ENCODE peak calls at places on chromosomes 11 and 22, in six cellular contexts. D, Z, H, W, C and B are unnamed samples.

GRCh38 chr11:117204283-117205080 is 5.3 kb downstream of the TAGLN start:
- DNase-seq in D (no peak), Z (no peak), H (peak), W (no peak), C (no peak), B (no peak)

GRCh38 chr11:70523384-70524095 is 125.2 kb downstream of the CTTN start:
- DNase-seq in D (no peak), Z (no peak), H (no peak), W (no peak), C (no peak), B (no peak)

GRCh38 chr11:114085965-114086364 is 26.5 kb downstream of the ZBTB16 start:
- DNase-seq in D (peak), Z (peak), H (no peak), W (no peak), C (no peak), B (no peak)

GRCh38 chr11:10150800-10151199 is 143.2 kb downstream of the SBF2 start:
- DNase-seq in D (no peak), Z (no peak), H (no peak), W (no peak), C (no peak), B (no peak)

GRCh38 chr11:69823641-69824285 is 4.5 kb upstream of the FGF3 start:
- DNase-seq in D (no peak), Z (no peak), H (no peak), W (no peak), C (no peak), B (no peak)

GRCh38 chr11:56932572-56933235 is 56.0 kb upstream of the OR5AK2 start:
- DNase-seq in D (no peak), Z (no peak), H (no peak), W (no peak), C (no peak), B (peak)

GRCh38 chr11:292211-293121 is 3.5 kb downstream of the PGGHG start:
- DNase-seq in D (no peak), Z (peak), H (no peak), W (no peak), C (no peak), B (no peak)

GRCh38 chr11:130528301-130528651 is 79.8 kb downstream of the ADAMTS15 start:
- DNase-seq in D (no peak), Z (no peak), H (no peak), W (no peak), C (no peak), B (no peak)

GRCh38 chr22:42697542-42698013 is 23.1 kb downstream of the A4GALT start:
- DNase-seq in D (peak), Z (peak), H (peak), W (no peak), C (no peak), B (no peak)

GRCh38 chr11:79185351-79185750 is 255.5 kb downstream of the TENM4 start:
- DNase-seq in D (peak), Z (no peak), H (no peak), W (no peak), C (no peak), B (no peak)

GRCh38 chr11:64348611-64349387 is 8.8 kb downstream of the CCDC88B start:
- DNase-seq in D (no peak), Z (no peak), H (no peak), W (no peak), C (peak), B (no peak)

GRCh38 chr11:126188332-126189108 is 22.9 kb downstream of the RPUSD4 start:
- DNase-seq in D (no peak), Z (no peak), H (no peak), W (no peak), C (no peak), B (no peak)

GRCh38 chr11:827146-827860 is 416 bp upstream of the CRACR2B start:
- DNase-seq in D (peak), Z (no peak), H (no peak), W (no peak), C (peak), B (no peak)

GRCh38 chr11:67384851-67385366 is 6.9 kb upstream of the RAD9A start:
- DNase-seq in D (no peak), Z (no peak), H (no peak), W (no peak), C (no peak), B (no peak)

GRCh38 chr11:15883349-15883961 is 472.9 kb downstream of the SOX6 start:
- DNase-seq in D (no peak), Z (no peak), H (no peak), W (no peak), C (no peak), B (no peak)

GRCh38 chr11:30357872-30358271 is 35.0 kb downstream of the ARL14EP start:
- DNase-seq in D (no peak), Z (no peak), H (no peak), W (no peak), C (no peak), B (no peak)

GRCh38 chr11:128629516-128630106 is 42.3 kb upstream of the ETS1 start:
- DNase-seq in D (no peak), Z (no peak), H (no peak), W (no peak), C (no peak), B (no peak)

GRCh38 chr11:128632151-128632791 is 44.9 kb upstream of the ETS1 start:
- DNase-seq in D (no peak), Z (no peak), H (no peak), W (no peak), C (peak), B (no peak)

GRCh38 chr11:128628686-128629085 is 41.3 kb upstream of the ETS1 start:
- DNase-seq in D (no peak), Z (no peak), H (no peak), W (no peak), C (no peak), B (no peak)

GRCh38 chr11:128628343-128628673 is 41.0 kb upstream of the ETS1 start:
- DNase-seq in D (no peak), Z (no peak), H (no peak), W (no peak), C (no peak), B (no peak)

GRCh38 chr11:128630367-128631230 is 43.2 kb upstream of the ETS1 start:
- DNase-seq in D (peak), Z (peak), H (peak), W (peak), C (peak), B (peak)
- H3K27ac ChIP-seq in D (peak), Z (peak), H (peak), W (no peak), C (no peak), B (no peak)

GRCh38 chr11:83033367-83033766 is 38.3 kb downstream of the RAB30 start:
- DNase-seq in D (no peak), Z (no peak), H (no peak), W (no peak), C (no peak), B (no peak)
- H3K4me3 ChIP-seq in D (peak), Z (peak), H (peak), W (no peak), C (no peak), B (no peak)

GRCh38 chr11:18366286-18366685 is 28.1 kb upstream of the LDHA start:
- DNase-seq in D (no peak), Z (no peak), H (no peak), W (no peak), C (no peak), B (no peak)
- TF ChIP-seq POLR2AphosphoS5 in D (no peak), Z (no peak), H (no peak), W (no peak), C (no peak), B (no peak)

GRCh38 chr11:57977709-57978108 is 46.0 kb upstream of the OR9Q1 start:
- DNase-seq in D (peak), Z (no peak), H (no peak), W (no peak), C (peak), B (no peak)

GRCh38 chr11:57971272-57972012 is 52.2 kb upstream of the OR9Q1 start:
- DNase-seq in D (no peak), Z (no peak), H (no peak), W (no peak), C (no peak), B (no peak)

GRCh38 chr11:57974132-57974531 is 49.5 kb upstream of the OR9Q1 start:
- DNase-seq in D (no peak), Z (no peak), H (no peak), W (no peak), C (no peak), B (no peak)

GRCh38 chr11:57972013-57972367 is 51.7 kb upstream of the OR9Q1 start:
- DNase-seq in D (no peak), Z (no peak), H (no peak), W (no peak), C (no peak), B (no peak)

GRCh38 chr11:57974830-57975229 is 48.9 kb upstream of the OR9Q1 start:
- DNase-seq in D (no peak), Z (no peak), H (no peak), W (no peak), C (no peak), B (no peak)
- H3K27ac ChIP-seq in D (no peak), Z (no peak), H (no peak), W (no peak), C (no peak), B (no peak)

GRCh38 chr11:35166369-35167360 is 27.7 kb downstream of the CD44 start:
- DNase-seq in D (no peak), Z (peak), H (peak), W (no peak), C (no peak), B (no peak)
- H3K4me3 ChIP-seq in D (no peak), Z (no peak), H (peak), W (no peak), C (no peak), B (no peak)

DNA sequence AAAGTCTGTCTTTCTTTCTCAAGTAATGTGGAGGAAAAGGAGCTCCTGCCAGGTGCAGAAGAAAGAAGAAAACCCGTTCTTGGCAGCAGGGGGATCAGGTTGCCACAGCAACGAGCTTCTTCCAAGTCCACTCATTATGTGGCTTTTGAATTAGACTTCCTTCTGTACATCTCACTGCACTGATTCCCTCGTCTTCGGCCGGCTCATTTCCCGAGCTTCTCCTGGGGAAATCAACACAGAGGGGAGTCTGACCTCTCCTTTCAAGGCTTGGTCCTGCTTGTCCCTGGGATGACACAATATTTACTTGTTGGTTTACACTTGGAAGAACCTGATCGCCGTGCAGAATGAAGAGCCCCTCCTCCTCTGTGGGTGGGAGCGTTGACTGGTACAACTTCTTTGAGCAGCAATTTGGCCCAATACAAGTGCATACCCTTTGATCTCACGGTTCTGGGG is 35.3 kb downstream of the MCHR1 start:
- DNase-seq in D (no peak), Z (no peak), H (peak), W (no peak), C (peak), B (no peak)
- TF ChIP-seq POLR2AphosphoS5 in D (no peak), Z (no peak), H (no peak), W (no peak), C (no peak), B (peak)

GRCh38 chr22:27317156-27317555 is 484.4 kb downstream of the MN1 start:
- DNase-seq in D (no peak), Z (no peak), H (no peak), W (no peak), C (peak), B (no peak)

GRCh38 chr22:27315833-27316232 is 485.7 kb downstream of the MN1 start:
- DNase-seq in D (no peak), Z (no peak), H (no peak), W (no peak), C (no peak), B (no peak)

GRCh38 chr22:27314276-27314807 is 487.2 kb downstream of the MN1 start:
- DNase-seq in D (no peak), Z (no peak), H (no peak), W (no peak), C (no peak), B (no peak)

GRCh38 chr22:27317961-27318360 is 483.6 kb downstream of the MN1 start:
- DNase-seq in D (no peak), Z (no peak), H (no peak), W (no peak), C (no peak), B (no peak)

GRCh38 chr22:27318516-27318915 is 483.0 kb downstream of the MN1 start:
- DNase-seq in D (no peak), Z (no peak), H (no peak), W (no peak), C (peak), B (no peak)
- H3K27ac ChIP-seq in D (no peak), Z (no peak), H (no peak), W (no peak), C (no peak), B (no peak)